ENCODE peak calls at places on chromosomes 11 and 22, in four cellular contexts. I is A549, D is GM12878, H is K562. R is an unnamed sample.

GRCh38 chr11:65576867-65577755 is 1.3 kb downstream of the EHBP1L1 start:
- DNase-seq in H (no peak), D (no peak), I (peak; percentile 94), R (peak; percentile 43)

GRCh38 chr11:35223429-35223828 is 84.5 kb downstream of the CD44 start:
- DNase-seq in D (no peak), H (no peak), I (no peak), R (peak; percentile 62)

GRCh38 chr22:19840059-19840458 is 14.6 kb downstream of the GNB1L start:
- DNase-seq in H (no peak), I (no peak), D (no peak), R (no peak)

GRCh38 chr11:94068764-94069163 is 47.6 kb downstream of the HEPHL1 start:
- DNase-seq in D (no peak), I (no peak), H (no peak), R (no peak)

GRCh38 chr11:81966340-81966739 is 767.3 kb downstream of the FAM181B start:
- DNase-seq in H (no peak), D (no peak), I (no peak), R (no peak)

GRCh38 chr22:30605449-30606110 is 1.4 kb upstream of the TCN2 start:
- DNase-seq in H (peak; percentile 64), I (peak; percentile 69), D (no peak), R (peak; percentile 25)

GRCh38 chr11:66002648-66003225 is 434 bp downstream of the BANF1 start:
- DNase-seq in H (peak; percentile 93), I (peak; percentile 44), D (no peak), R (peak; percentile 48)

GRCh38 chr11:2529173-2529572 is 84.4 kb downstream of the KCNQ1 start:
- DNase-seq in H (no peak), D (no peak), I (no peak), R (no peak)

GRCh38 chr22:27857441-27857840 is 55.9 kb upstream of the MN1 start:
- DNase-seq in H (no peak), D (no peak), I (no peak), R (peak; percentile 72)

GRCh38 chr11:106172389-106172991 is 95.0 kb downstream of the AASDHPPT start:
- DNase-seq in I (no peak), H (no peak), D (no peak), R (no peak)

GRCh38 chr11:100835854-100836253 is 148.8 kb downstream of the ARHGAP42 start:
- DNase-seq in D (no peak), H (no peak), I (no peak), R (no peak)

GRCh38 chr11:61718613-61719302 is 33.7 kb upstream of the MYRF start:
- DNase-seq in I (no peak), D (no peak), H (peak; percentile 73), R (peak; percentile 74)

GRCh38 chr11:107999759-108000455 is 8.8 kb upstream of the CUL5 start:
- DNase-seq in D (peak; percentile 11), I (peak; percentile 67), H (peak; percentile 59), R (peak; percentile 28)

GRCh38 chr22:48275412-48275811 is 1513.0 kb downstream of the TBC1D22A start:
- DNase-seq in H (no peak), I (no peak), D (no peak), R (no peak)

GRCh38 chr11:125079151-125079877 is 16.2 kb downstream of the SLC37A2 start:
- DNase-seq in H (no peak), I (no peak), D (no peak), R (no peak)

GRCh38 chr11:106395716-106396349 is 318.4 kb downstream of the AASDHPPT start:
- DNase-seq in I (no peak), D (no peak), H (no peak), R (no peak)

GRCh38 chr11:61564936-61565696 is 15.8 kb downstream of the SYT7 start:
- DNase-seq in I (no peak), D (no peak), H (no peak), R (no peak)

GRCh38 chr11:72673284-72673942 is 809 bp downstream of the PDE2A start:
- DNase-seq in I (no peak), D (no peak), H (no peak), R (no peak)

GRCh38 chr11:71341596-71341995 is 89.2 kb upstream of the SHANK2 start:
- DNase-seq in I (no peak), H (no peak), D (no peak), R (no peak)

GRCh38 chr11:64571050-64571409 is 20.0 kb upstream of the SLC22A12 start:
- DNase-seq in H (no peak), D (no peak), I (no peak), R (no peak)

GRCh38 chr11:87804176-87804575 is 371.1 kb downstream of the RAB38 start:
- DNase-seq in H (no peak), I (no peak), D (no peak), R (no peak)

GRCh38 chr22:40220316-40221054 is 42.8 kb downstream of the TNRC6B start:
- DNase-seq in I (no peak), H (no peak), D (no peak), R (no peak)

GRCh38 chr22:33539902-33540751 is 380.1 kb downstream of the LARGE1 start:
- DNase-seq in H (no peak), D (no peak), I (peak; percentile 58), R (peak; percentile 5)

GRCh38 chr11:79503028-79503427 is 62.2 kb upstream of the TENM4 start:
- DNase-seq in D (no peak), H (no peak), I (no peak), R (no peak)

GRCh38 chr22:23228503-23228902 is 48.2 kb downstream of the BCR start:
- DNase-seq in I (no peak), H (no peak), D (no peak), R (no peak)

GRCh38 chr22:45903355-45904149 is 73.4 kb downstream of the WNT7B start:
- DNase-seq in H (no peak), I (no peak), D (no peak), R (peak; percentile 69)

GRCh38 chr22:48574776-48575566 is 1252.7 kb downstream of the BRD1 start:
- DNase-seq in D (no peak), I (peak; percentile 79), H (no peak), R (no peak)

GRCh38 chr22:30433773-30434172 is 8.2 kb downstream of the MTFP1 start:
- DNase-seq in I (no peak), H (no peak), D (no peak), R (no peak)

GRCh38 chr11:111417011-111417765 is 38.1 kb upstream of the POU2AF1 start:
- DNase-seq in D (peak; percentile 96), I (no peak), H (no peak), R (peak; percentile 73)

GRCh38 chr11:57320719-57321387 is 3.9 kb downstream of the TNKS1BP1 start:
- DNase-seq in H (no peak), I (no peak), D (no peak), R (no peak)

GRCh38 chr22:26259510-26259909 is 90.2 kb downstream of the SEZ6L start:
- DNase-seq in I (no peak), D (no peak), H (no peak), R (peak; percentile 8)

GRCh38 chr11:123588117-123588815 is 66.2 kb downstream of the SCN3B start:
- DNase-seq in I (peak; percentile 83), H (no peak), D (no peak), R (no peak)

GRCh38 chr22:49968831-49969661 is 8.5 kb downstream of the PIM3 start:
- DNase-seq in I (no peak), H (no peak), D (no peak), R (no peak)

GRCh38 chr22:39593061-39593930 is 22.7 kb downstream of the CACNA1I start:
- DNase-seq in H (no peak), D (no peak), I (no peak), R (no peak)

DNA sequence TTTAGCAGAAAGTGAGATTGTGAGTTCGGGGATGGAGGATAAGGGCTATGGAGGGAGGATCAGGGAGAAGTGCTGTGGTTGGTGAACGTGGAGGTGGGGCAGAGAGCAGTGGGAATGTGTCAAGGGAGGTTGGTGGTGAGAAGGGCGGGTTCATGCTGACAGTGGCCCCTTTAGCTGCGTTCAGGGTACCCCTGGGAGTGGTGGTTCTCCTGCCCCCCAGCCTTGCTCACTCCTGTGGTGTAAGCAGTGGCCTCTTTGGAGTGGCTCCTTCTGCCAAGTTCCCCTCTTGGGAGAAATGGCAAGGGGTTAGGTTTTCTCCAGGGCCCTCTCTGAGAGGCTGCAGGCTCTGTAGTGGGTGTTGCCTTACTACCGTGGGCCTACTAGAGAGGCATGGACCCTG is 16.1 kb upstream of the NECTIN1 start:
- DNase-seq in D (no peak), H (no peak), I (no peak), R (no peak)
- TF ChIP-seq RCOR1 in D (no peak), H (no peak), I (no peak), R (no peak)

GRCh38 chr11:130525307-130525706 is 76.9 kb downstream of the ADAMTS15 start:
- DNase-seq in H (no peak), D (no peak), I (no peak), R (no peak)

GRCh38 chr11:130523166-130523565 is 74.7 kb downstream of the ADAMTS15 start:
- DNase-seq in H (no peak), D (no peak), I (no peak), R (no peak)

GRCh38 chr11:130522284-130522961 is 74.0 kb downstream of the ADAMTS15 start:
- DNase-seq in D (no peak), H (peak; percentile 79), I (peak; percentile 79), R (peak; percentile 97)

GRCh38 chr11:130524132-130524790 is 75.8 kb downstream of the ADAMTS15 start:
- DNase-seq in I (no peak), D (no peak), H (no peak), R (no peak)

GRCh38 chr11:130523609-130524008 is 75.2 kb downstream of the ADAMTS15 start:
- DNase-seq in H (no peak), D (no peak), I (no peak), R (peak; percentile 97)
- H3K4me2 ChIP-seq in H (no peak overlapping the region), D (no peak overlapping the region), I (no peak overlapping the region), R (peak overlapping the region; percentile 13)

GRCh38 chr22:37208401-37209139 is 3.7 kb downstream of the SSTR3 start:
- DNase-seq in I (no peak), H (no peak), D (no peak), R (no peak)
- TF ChIP-seq RCOR1 in I (no peak), H (no peak), D (no peak), R (no peak)

DNA sequence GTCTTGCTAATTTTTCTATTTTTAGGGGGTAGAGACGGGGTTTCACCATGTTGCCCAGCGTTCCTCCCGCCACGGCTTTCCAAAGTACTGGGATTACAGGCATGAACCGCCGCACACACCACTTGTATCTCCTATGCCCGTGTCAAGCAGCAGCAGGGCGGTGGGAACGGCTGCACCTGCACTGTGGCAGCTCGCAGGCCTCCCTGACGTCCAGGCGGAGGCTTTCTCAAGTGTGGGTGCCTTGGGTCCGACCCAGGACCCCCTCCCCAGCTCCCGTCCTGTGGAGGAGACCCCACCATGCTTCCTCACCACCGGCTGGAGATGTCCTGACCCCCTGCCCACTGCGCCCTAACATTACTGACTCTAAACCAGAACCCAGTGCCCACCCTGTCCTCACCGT is 25.7 kb downstream of the TSPAN4 start:
- DNase-seq in D (no peak), I (no peak), H (no peak), R (no peak)
- H3K4me2 ChIP-seq in D (no peak overlapping the region), I (no peak overlapping the region), H (no peak overlapping the region), R (no peak overlapping the region)

R was measured in IMR-90.